ENCODE peak calls at places on chromosomes 4 and X, in four cellular contexts. U is adrenal gland, C is tibial nerve, O is stomach. T is an unnamed sample. For H3K9me3, the result is how much of the 10 kb centered on the place peaks cover.

GRCh38 chr4:33658971-33659370 is 2585.3 kb downstream of the ARAP2 start:
- DNase-seq in U (no peak), C (no peak), O (no peak), T (no peak)

GRCh38 chrX:42106556-42106955 is 183.2 kb upstream of the CASK start:
- DNase-seq in U (no peak), C (no peak), O (no peak), T (no peak)

GRCh38 chrX:119488749-119489148 is 20.5 kb downstream of the SLC25A5 start:
- DNase-seq in U (peak), C (peak), O (peak), T (no peak)

GRCh38 chr4:55426518-55426917 is 30.8 kb downstream of the TMEM165 start:
- DNase-seq in U (no peak), C (no peak), O (no peak), T (no peak)

GRCh38 chr4:89056953-89057398 is at the start of gene FAM13A:
- DNase-seq in U (peak), C (peak), O (peak), T (peak)

GRCh38 chr4:60683953-60684352 is 516.2 kb upstream of the ADGRL3 start:
- DNase-seq in U (no peak), C (no peak), O (no peak), T (no peak)

GRCh38 chrX:130100180-130100579 is 10.1 kb downstream of the ELF4 start:
- DNase-seq in U (peak), C (peak), O (no peak), T (no peak)

GRCh38 chr4:87031946-87032345 is 97.1 kb downstream of the AFF1 start:
- DNase-seq in U (no peak), C (no peak), O (no peak), T (no peak)

GRCh38 chr4:56976878-56977320 is 507 bp downstream of the NOA1 start:
- DNase-seq in U (peak), C (no peak), O (peak), T (peak)

GRCh38 chr4:32789026-32789608 is 2068.9 kb downstream of the PCDH7 start:
- DNase-seq in U (no peak), C (no peak), O (no peak), T (no peak)

GRCh38 chrX:146863566-146863965 is 49.0 kb upstream of the CXorf51A start:
- DNase-seq in U (no peak), C (no peak), O (no peak), T (no peak)

GRCh38 chr4:40379248-40379647 is 44.1 kb downstream of the CHRNA9 start:
- DNase-seq in U (no peak), C (no peak), O (no peak), T (no peak)

GRCh38 chr4:40380647-40381046 is 45.5 kb downstream of the CHRNA9 start:
- DNase-seq in U (no peak), C (no peak), O (no peak), T (no peak)

GRCh38 chr4:40377462-40378385 is 42.6 kb downstream of the CHRNA9 start:
- DNase-seq in U (no peak), C (no peak), O (no peak), T (peak)

GRCh38 chr4:40375620-40376019 is 40.5 kb downstream of the CHRNA9 start:
- DNase-seq in U (no peak), C (no peak), O (no peak), T (no peak)

GRCh38 chr4:40378619-40379018 is 43.5 kb downstream of the CHRNA9 start:
- DNase-seq in U (no peak), C (no peak), O (no peak), T (no peak)
- H3K27ac ChIP-seq in U (no peak), C (no peak), O (no peak), T (peak)

GRCh38 chrX:81996166-81996565 is 794.3 kb downstream of the SH3BGRL start:
- DNase-seq in U (no peak), C (no peak), O (no peak), T (no peak)
- H3K9me3 ChIP-seq in U (under half), C (under half), O (under half), T (under half)

GRCh38 chr4:74444891-74445642 is at the start of gene AREG:
- DNase-seq in U (peak), C (peak), O (peak), T (peak)
- TF ChIP-seq POLR2A in U (peak), C (peak), O (no peak), T (peak)

DNA sequence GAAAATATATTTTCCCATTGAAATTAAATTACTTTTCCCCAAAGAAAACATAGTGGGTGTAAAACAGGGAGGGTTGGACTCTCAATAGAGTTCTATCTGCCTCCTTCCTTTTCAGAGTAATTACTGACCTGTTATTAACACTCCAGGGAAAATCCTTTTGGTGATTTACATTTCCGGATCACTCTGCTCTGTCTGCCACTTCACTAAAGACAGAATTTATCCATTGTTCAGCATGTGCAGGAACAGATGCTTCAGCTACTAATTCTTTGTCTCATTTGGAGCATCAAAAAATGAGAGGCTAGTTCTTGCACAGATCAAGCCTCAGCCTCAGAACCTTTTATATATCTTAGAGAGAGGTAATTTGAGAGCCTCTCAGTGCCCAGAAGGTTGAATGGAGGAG is 1494.2 kb downstream of the STIM2 start:
- DNase-seq in U (no peak), C (no peak), O (no peak), T (no peak)
- H3K27ac ChIP-seq in U (no peak), C (no peak), O (no peak), T (no peak)

DNA sequence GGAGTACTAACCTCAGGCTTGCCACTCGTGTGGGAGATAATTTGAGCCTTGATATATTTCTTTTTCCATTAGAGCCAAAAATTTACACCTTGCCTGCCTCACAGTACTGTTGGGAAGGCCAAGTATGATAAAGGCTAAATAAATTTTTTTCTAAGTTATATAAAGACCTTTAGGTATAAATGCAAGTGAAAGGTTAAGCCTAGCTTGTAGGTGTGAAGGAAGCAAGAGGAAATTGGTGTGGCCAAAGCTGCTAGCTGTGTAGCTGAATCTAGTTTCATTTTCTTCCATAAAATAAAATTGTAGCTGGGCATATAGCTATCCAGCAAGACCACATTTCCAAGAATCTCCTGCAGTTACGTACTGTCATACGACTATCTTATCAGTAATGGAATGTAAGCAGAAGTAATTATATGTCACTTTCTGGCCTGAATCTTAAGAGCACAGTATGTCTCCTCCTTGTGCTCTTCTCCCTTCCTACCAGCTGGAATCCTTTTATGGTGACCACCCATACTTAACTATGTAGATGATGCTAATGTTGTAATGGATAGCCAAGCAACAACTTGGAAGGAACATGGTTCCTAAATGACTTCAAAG is 14.3 kb upstream of the GABRE start:
- DNase-seq in U (no peak), C (no peak), O (no peak), T (no peak)
- H3K9me3 ChIP-seq in U (under half), C (under half), O (under half), T (under half)

GRCh38 chrX:25204182-25204581 is 188.4 kb upstream of the ARX start:
- DNase-seq in U (no peak), C (no peak), O (no peak), T (no peak)

GRCh38 chrX:25196221-25196620 is 180.5 kb upstream of the ARX start:
- DNase-seq in U (no peak), C (no peak), O (no peak), T (no peak)

GRCh38 chrX:25198891-25199290 is 183.1 kb upstream of the ARX start:
- DNase-seq in U (no peak), C (no peak), O (no peak), T (no peak)

GRCh38 chrX:25202827-25203226 is 187.1 kb upstream of the ARX start:
- DNase-seq in U (no peak), C (no peak), O (no peak), T (no peak)

GRCh38 chrX:25198253-25198652 is 182.5 kb upstream of the ARX start:
- DNase-seq in U (no peak), C (peak), O (no peak), T (no peak)
- TF ChIP-seq POLR2A in U (no peak), C (no peak), O (no peak), T (no peak)

DNA sequence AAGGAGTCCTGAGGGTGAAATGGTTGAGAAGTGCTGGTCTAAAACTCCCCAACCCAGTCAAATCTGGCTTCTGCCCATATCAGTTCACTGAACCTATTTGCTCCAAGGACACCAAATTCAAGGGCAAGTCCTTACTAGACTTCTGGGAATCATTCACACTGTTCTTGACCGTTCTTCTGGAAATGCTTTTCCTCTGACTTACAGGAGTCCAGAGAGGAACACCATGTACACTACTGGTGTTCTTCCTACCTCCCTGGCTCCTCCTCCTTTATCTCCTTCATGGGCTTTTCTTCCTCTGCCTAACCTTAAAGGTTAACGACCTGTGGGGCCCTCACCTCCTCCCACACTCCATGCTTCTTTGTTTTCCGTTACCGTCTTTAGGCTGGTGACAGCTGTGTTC is 281.3 kb downstream of the FRMPD4 start:
- DNase-seq in U (no peak), C (no peak), O (no peak), T (no peak)
- H3K27ac ChIP-seq in U (no peak), C (no peak), O (no peak), T (no peak)